ENCODE peak calls at places on chromosomes 4 and X, in four cellular contexts. W is IMR-90, S is K562, P is GM12878. O is an unnamed sample.

GRCh38 chrX:3609800-3610199 is 103.6 kb downstream of the PRKX start:
- DNase-seq in W (peak), S (no peak), P (no peak), O (no peak)

GRCh38 chr4:84809946-84810345 is 156.5 kb downstream of the WDFY3 start:
- DNase-seq in W (peak), S (no peak), P (no peak), O (no peak)

GRCh38 chrX:77451041-77451440 is 3.9 kb downstream of the FGF16 start:
- DNase-seq in W (peak), S (no peak), P (no peak), O (no peak)

GRCh38 chr4:152618971-152619370 is 60.8 kb downstream of the TMEM154 start:
- DNase-seq in W (no peak), S (no peak), P (no peak), O (no peak)

GRCh38 chr4:62455871-62456270 is 1255.7 kb downstream of the ADGRL3 start:
- DNase-seq in W (no peak), S (no peak), P (no peak), O (no peak)

GRCh38 chr4:163166041-163166579 is 580 bp downstream of the NAF1 start:
- DNase-seq in W (peak), S (peak), P (no peak), O (no peak)

GRCh38 chrX:65537229-65537628 is 2.6 kb upstream of the LAS1L start:
- DNase-seq in W (no peak), S (no peak), P (no peak), O (no peak)

GRCh38 chrX:30280428-30280827 is 28.8 kb downstream of the NR0B1 start:
- DNase-seq in W (no peak), S (no peak), P (no peak), O (no peak)

GRCh38 chr4:171553961-171554360 is 259.2 kb upstream of the GALNTL6 start:
- DNase-seq in W (no peak), S (no peak), P (no peak), O (no peak)

GRCh38 chr4:1658146-1658545 is 26.0 kb downstream of the FAM53A start:
- DNase-seq in W (no peak), S (no peak), P (no peak), O (no peak)
- TF ChIP-seq CHD1 in W (no peak), S (no peak), P (no peak), O (no peak)

GRCh38 chrX:13994104-13994503 is 35.6 kb downstream of the GEMIN8 start:
- DNase-seq in W (no peak), S (no peak), P (no peak), O (no peak)
- TF ChIP-seq CHD1 in W (no peak), S (no peak), P (no peak), O (no peak)

GRCh38 chr4:39539026-39539690 is 11.9 kb upstream of the UGDH start:
- DNase-seq in W (peak), S (no peak), P (no peak), O (no peak)
- TF ChIP-seq CHD1 in W (no peak), S (no peak), P (no peak), O (no peak)

GRCh38 chr4:109355835-109356234 is 53.4 kb upstream of the COL25A1 start:
- DNase-seq in W (no peak), S (no peak), P (no peak), O (no peak)
- TF ChIP-seq CHD1 in W (no peak), S (no peak), P (no peak), O (no peak)

DNA sequence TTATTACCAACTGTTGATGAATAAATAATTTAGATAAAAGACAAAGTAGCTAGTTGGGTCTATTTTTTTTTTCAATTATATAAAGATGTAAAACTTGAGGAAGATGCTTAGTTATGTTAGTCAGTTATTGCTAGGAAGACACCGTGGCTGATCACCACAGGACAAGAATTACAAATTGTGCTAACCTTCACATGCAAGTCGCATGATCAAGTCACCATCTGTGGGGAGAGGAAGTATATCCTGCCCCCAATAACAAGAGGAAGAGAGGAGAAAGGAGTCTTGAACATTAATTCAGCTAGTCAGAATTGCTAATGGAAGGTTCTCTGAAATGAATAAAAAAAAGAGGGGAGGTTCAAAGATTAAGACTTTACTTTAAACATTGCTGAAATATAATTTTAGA is 52.3 kb downstream of the CPEB2 start:
- DNase-seq in W (no peak), S (no peak), P (no peak), O (no peak)
- TF ChIP-seq CHD1 in W (no peak), S (no peak), P (no peak), O (no peak)